ENCODE peak calls at places on chromosomes 5 and 9, in six cellular contexts. G, P, L, N, Z and D are unnamed samples.

GRCh38 chr5:14229181-14229580 is 86.0 kb downstream of the TRIO start:
- DNase-seq in G (no peak), P (no peak), L (no peak), N (no peak), Z (no peak), D (no peak)

GRCh38 chr5:151174612-151175101 is 17.1 kb upstream of the ANXA6 start:
- DNase-seq in G (no peak), P (no peak), L (no peak), N (no peak), Z (peak; percentile 48), D (no peak)

GRCh38 chr9:105127863-105128220 is 116.6 kb upstream of the SLC44A1 start:
- DNase-seq in G (no peak), P (no peak), L (peak; percentile 8), N (no peak), Z (no peak), D (peak; percentile 22)

GRCh38 chr5:73895471-73895870 is 269.5 kb downstream of the ARHGEF28 start:
- DNase-seq in G (no peak), P (no peak), L (no peak), N (no peak), Z (no peak), D (no peak)

GRCh38 chr5:176697267-176697928 is 50.1 kb downstream of the TSPAN17 start:
- DNase-seq in G (no peak), P (no peak), L (no peak), N (peak; percentile 26), Z (no peak), D (no peak)

GRCh38 chr5:41009228-41009627 is 61.9 kb downstream of the MROH2B start:
- DNase-seq in G (peak; percentile 64), P (no peak), L (no peak), N (no peak), Z (no peak), D (peak; percentile 78)

GRCh38 chr9:132504452-132504851 is 78.0 kb upstream of the BARHL1 start:
- DNase-seq in G (no peak), P (no peak), L (no peak), N (no peak), Z (no peak), D (no peak)

GRCh38 chr5:124736814-124737186 is 9.6 kb downstream of the ZNF608 start:
- DNase-seq in G (no peak), P (no peak), L (no peak), N (no peak), Z (no peak), D (no peak)

GRCh38 chr5:126506079-126506478 is 82.9 kb downstream of the GRAMD2B start:
- DNase-seq in G (no peak), P (no peak), L (no peak), N (no peak), Z (no peak), D (no peak)

GRCh38 chr5:159174511-159175168 is 34.7 kb downstream of the RNF145 start:
- DNase-seq in G (no peak), P (no peak), L (no peak), N (no peak), Z (no peak), D (no peak)

GRCh38 chr5:151618907-151619306 is 27.8 kb upstream of the FAT2 start:
- DNase-seq in G (no peak), P (no peak), L (no peak), N (no peak), Z (no peak), D (peak; percentile 90)

GRCh38 chr9:70013598-70014196 is 30.0 kb upstream of the MAMDC2 start:
- DNase-seq in G (peak; percentile 64), P (no peak), L (no peak), N (no peak), Z (no peak), D (peak; percentile 78)

GRCh38 chr5:123496892-123497291 is 15.1 kb upstream of the CSNK1G3 start:
- DNase-seq in G (peak; percentile 18), P (no peak), L (no peak), N (no peak), Z (no peak), D (peak; percentile 70)

GRCh38 chr5:25963251-25964008 is 1075.0 kb downstream of the CDH9 start:
- DNase-seq in G (no peak), P (no peak), L (no peak), N (no peak), Z (no peak), D (peak; percentile 6)

GRCh38 chr5:93381057-93381456 is 200.0 kb downstream of the NR2F1-AS1 start:
- DNase-seq in G (no peak), P (no peak), L (no peak), N (no peak), Z (no peak), D (no peak)

GRCh38 chr5:123681061-123681460 is 169.1 kb downstream of the CSNK1G3 start:
- DNase-seq in G (no peak), P (no peak), L (no peak), N (no peak), Z (no peak), D (no peak)

GRCh38 chr9:129383005-129383414 is 204.9 kb upstream of the IER5L start:
- DNase-seq in G (peak; percentile 93), P (no peak), L (no peak), N (no peak), Z (peak; percentile 55), D (no peak)

GRCh38 chr5:140567136-140567818 is 2.6 kb downstream of the SLC35A4 start:
- DNase-seq in G (no peak), P (no peak), L (no peak), N (no peak), Z (no peak), D (no peak)

GRCh38 chr9:124116683-124117363 is 105.3 kb downstream of the LHX2 start:
- DNase-seq in G (no peak), P (no peak), L (no peak), N (no peak), Z (no peak), D (no peak)